ENCODE peak calls at places on chromosomes 16 and 17, in seven cellular contexts. One of them, this sample, is unnamed.

GRCh38 chr16:29911676-29912010 is 11.4 kb downstream of the ASPHD1 start:
- DNase-seq in ovary: no peak
- DNase-seq in keratinocyte: no peak
- DNase-seq in gastrocnemius medialis: no peak
- DNase-seq in cardiac muscle cell: no peak
- DNase-seq in H1: no peak
- DNase-seq in heart right ventricle: no peak
- DNase-seq in this sample: no peak

GRCh38 chr17:81432873-81433451 is 37.7 kb downstream of the BAHCC1 start:
- DNase-seq in heart right ventricle: no peak
- DNase-seq in gastrocnemius medialis: no peak
- DNase-seq in ovary: no peak
- DNase-seq in H1: no peak
- DNase-seq in cardiac muscle cell: no peak
- DNase-seq in keratinocyte: no peak
- DNase-seq in this sample: no peak

GRCh38 chr16:22189473-22190168 is 16.5 kb upstream of the EEF2K start:
- DNase-seq in heart right ventricle: peak; percentile 63
- DNase-seq in cardiac muscle cell: peak; percentile 7
- DNase-seq in gastrocnemius medialis: peak; percentile 53
- DNase-seq in keratinocyte: no peak
- DNase-seq in H1: no peak
- DNase-seq in ovary: peak; percentile 73
- DNase-seq in this sample: peak; percentile 76

GRCh38 chr16:85570735-85571562 is 42.2 kb upstream of the GSE1 start:
- DNase-seq in ovary: no peak
- DNase-seq in gastrocnemius medialis: no peak
- DNase-seq in cardiac muscle cell: no peak
- DNase-seq in keratinocyte: no peak
- DNase-seq in H1: no peak
- DNase-seq in heart right ventricle: peak; percentile 43
- DNase-seq in this sample: no peak

GRCh38 chr17:21511368-21512195 is 135.4 kb downstream of the KCNJ12 start:
- DNase-seq in ovary: peak; percentile 85
- DNase-seq in cardiac muscle cell: peak; percentile 93
- DNase-seq in heart right ventricle: peak; percentile 86
- DNase-seq in gastrocnemius medialis: peak; percentile 71
- DNase-seq in H1: peak; percentile 67
- DNase-seq in keratinocyte: peak; percentile 5
- DNase-seq in this sample: peak; percentile 91

GRCh38 chr17:19569785-19570496 is 36.3 kb downstream of the SLC47A1 start:
- DNase-seq in keratinocyte: no peak
- DNase-seq in ovary: no peak
- DNase-seq in gastrocnemius medialis: peak; percentile 49
- DNase-seq in H1: no peak
- DNase-seq in heart right ventricle: no peak
- DNase-seq in cardiac muscle cell: no peak
- DNase-seq in this sample: no peak

GRCh38 chr17:8865811-8866210 is 1.7 kb downstream of the PIK3R6 start:
- DNase-seq in heart right ventricle: no peak
- DNase-seq in H1: no peak
- DNase-seq in keratinocyte: no peak
- DNase-seq in gastrocnemius medialis: no peak
- DNase-seq in ovary: no peak
- DNase-seq in cardiac muscle cell: no peak
- DNase-seq in this sample: no peak

GRCh38 chr17:76905036-76905435 is 36.8 kb downstream of the MGAT5B start:
- DNase-seq in cardiac muscle cell: no peak
- DNase-seq in heart right ventricle: no peak
- DNase-seq in keratinocyte: no peak
- DNase-seq in gastrocnemius medialis: no peak
- DNase-seq in H1: no peak
- DNase-seq in ovary: no peak
- DNase-seq in this sample: no peak

GRCh38 chr16:55001931-55002330 is 71.3 kb downstream of the IRX5 start:
- DNase-seq in H1: no peak
- DNase-seq in cardiac muscle cell: no peak
- DNase-seq in ovary: no peak
- DNase-seq in gastrocnemius medialis: no peak
- DNase-seq in keratinocyte: no peak
- DNase-seq in heart right ventricle: no peak
- DNase-seq in this sample: no peak

GRCh38 chr16:89476379-89476778 is 14.0 kb downstream of the ANKRD11 start:
- DNase-seq in gastrocnemius medialis: no peak
- DNase-seq in ovary: no peak
- DNase-seq in keratinocyte: no peak
- DNase-seq in cardiac muscle cell: no peak
- DNase-seq in H1: no peak
- DNase-seq in heart right ventricle: no peak
- DNase-seq in this sample: no peak

GRCh38 chr17:28725660-28726395 is at the start of gene TLCD1:
- DNase-seq in H1: no peak
- DNase-seq in gastrocnemius medialis: no peak
- DNase-seq in heart right ventricle: peak; percentile 74
- DNase-seq in keratinocyte: no peak
- DNase-seq in ovary: peak; percentile 68
- DNase-seq in cardiac muscle cell: peak; percentile 85
- DNase-seq in this sample: no peak

GRCh38 chr17:81399481-81400153 is 4.4 kb downstream of the BAHCC1 start:
- DNase-seq in ovary: no peak
- DNase-seq in gastrocnemius medialis: no peak
- DNase-seq in cardiac muscle cell: no peak
- DNase-seq in keratinocyte: no peak
- DNase-seq in heart right ventricle: no peak
- DNase-seq in H1: no peak
- DNase-seq in this sample: no peak

GRCh38 chr17:1730345-1731193 is 6.1 kb downstream of the WDR81 start:
- DNase-seq in gastrocnemius medialis: peak; percentile 96
- DNase-seq in H1: no peak
- DNase-seq in keratinocyte: no peak
- DNase-seq in heart right ventricle: peak; percentile 88
- DNase-seq in ovary: peak; percentile 98
- DNase-seq in cardiac muscle cell: no peak
- DNase-seq in this sample: no peak
- H3K9me3 ChIP-seq in gastrocnemius medialis: no peaks in the 10 kb centered on the region
- H3K9me3 ChIP-seq in H1: no peaks in the 10 kb centered on the region
- H3K9me3 ChIP-seq in keratinocyte: no peaks in the 10 kb centered on the region
- H3K9me3 ChIP-seq in heart right ventricle: no peaks in the 10 kb centered on the region
- H3K9me3 ChIP-seq in ovary: no peaks in the 10 kb centered on the region
- H3K9me3 ChIP-seq in cardiac muscle cell: no peaks in the 10 kb centered on the region
- H3K9me3 ChIP-seq in this sample: no peaks in the 10 kb centered on the region

GRCh38 chr17:44907696-44908470 is 7.4 kb downstream of the GFAP start:
- DNase-seq in H1: no peak
- DNase-seq in ovary: no peak
- DNase-seq in cardiac muscle cell: no peak
- DNase-seq in keratinocyte: no peak
- DNase-seq in heart right ventricle: no peak
- DNase-seq in gastrocnemius medialis: no peak
- DNase-seq in this sample: no peak

GRCh38 chr17:44905006-44906000 is 6.1 kb upstream of the EFTUD2 start:
- DNase-seq in gastrocnemius medialis: no peak
- DNase-seq in cardiac muscle cell: no peak
- DNase-seq in ovary: peak; percentile 7
- DNase-seq in keratinocyte: no peak
- DNase-seq in H1: no peak
- DNase-seq in heart right ventricle: no peak
- DNase-seq in this sample: no peak

GRCh38 chr17:44904001-44904984 is 5.0 kb upstream of the EFTUD2 start:
- DNase-seq in gastrocnemius medialis: no peak
- DNase-seq in keratinocyte: no peak
- DNase-seq in ovary: peak; percentile 18
- DNase-seq in heart right ventricle: no peak
- DNase-seq in cardiac muscle cell: no peak
- DNase-seq in H1: no peak
- DNase-seq in this sample: no peak

GRCh38 chr17:44906987-44907681 is 7.9 kb upstream of the EFTUD2 start:
- DNase-seq in heart right ventricle: no peak
- DNase-seq in gastrocnemius medialis: no peak
- DNase-seq in cardiac muscle cell: no peak
- DNase-seq in ovary: no peak
- DNase-seq in keratinocyte: no peak
- DNase-seq in H1: no peak
- DNase-seq in this sample: no peak

DNA sequence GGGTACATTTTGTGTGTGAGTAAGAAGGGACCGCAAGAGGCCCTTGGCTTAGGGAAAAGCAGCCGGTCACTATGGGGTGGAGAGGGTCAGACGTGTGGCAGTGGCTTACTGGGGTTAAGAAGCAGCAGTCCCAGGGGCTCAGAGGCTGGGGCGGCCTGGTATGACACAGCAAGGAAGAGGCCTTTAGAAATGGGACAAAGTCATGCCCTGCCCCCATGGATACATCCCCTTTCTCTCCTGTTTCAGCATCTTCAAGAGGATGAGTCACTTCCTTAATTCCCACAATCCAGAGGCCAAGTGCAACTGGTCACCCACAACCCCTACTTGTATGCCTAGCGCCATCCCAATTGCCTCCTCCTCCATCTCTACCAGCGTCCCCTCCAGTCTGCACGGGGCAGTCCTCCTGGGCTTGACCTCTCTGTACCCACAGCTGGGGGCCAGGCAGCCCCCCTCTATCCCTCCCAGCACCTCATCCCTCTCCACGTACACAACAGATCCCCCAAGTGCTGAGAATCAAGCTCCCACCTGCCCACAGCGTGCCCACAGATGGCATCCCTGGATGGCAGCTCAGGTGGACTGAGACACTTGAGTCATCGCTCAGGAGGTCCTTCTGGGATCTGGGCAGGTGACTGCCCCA is 6.9 kb upstream of the EFTUD2 start:
- DNase-seq in H1: no peak
- DNase-seq in heart right ventricle: no peak
- DNase-seq in ovary: no peak
- DNase-seq in gastrocnemius medialis: no peak
- DNase-seq in cardiac muscle cell: no peak
- DNase-seq in keratinocyte: peak; percentile 76
- DNase-seq in this sample: no peak
- H3K9me3 ChIP-seq in H1: no peaks in the 10 kb centered on the region
- H3K9me3 ChIP-seq in heart right ventricle: no peaks in the 10 kb centered on the region
- H3K9me3 ChIP-seq in ovary: no peaks in the 10 kb centered on the region
- H3K9me3 ChIP-seq in gastrocnemius medialis: no peaks in the 10 kb centered on the region
- H3K9me3 ChIP-seq in cardiac muscle cell: no peaks in the 10 kb centered on the region
- H3K9me3 ChIP-seq in keratinocyte: no peaks in the 10 kb centered on the region
- H3K9me3 ChIP-seq in this sample: no peaks in the 10 kb centered on the region

GRCh38 chr17:67655478-67656148 is 62.1 kb upstream of the NOL11 start:
- DNase-seq in keratinocyte: no peak
- DNase-seq in H1: no peak
- DNase-seq in cardiac muscle cell: no peak
- DNase-seq in heart right ventricle: no peak
- DNase-seq in ovary: no peak
- DNase-seq in gastrocnemius medialis: no peak
- DNase-seq in this sample: no peak

GRCh38 chr17:67658265-67658664 is 59.5 kb upstream of the NOL11 start:
- DNase-seq in ovary: no peak
- DNase-seq in keratinocyte: no peak
- DNase-seq in H1: no peak
- DNase-seq in gastrocnemius medialis: no peak
- DNase-seq in heart right ventricle: no peak
- DNase-seq in cardiac muscle cell: no peak
- DNase-seq in this sample: no peak

GRCh38 chr17:67656494-67657203 is 61.1 kb upstream of the NOL11 start:
- DNase-seq in heart right ventricle: no peak
- DNase-seq in cardiac muscle cell: no peak
- DNase-seq in keratinocyte: no peak
- DNase-seq in ovary: no peak
- DNase-seq in H1: no peak
- DNase-seq in gastrocnemius medialis: no peak
- DNase-seq in this sample: no peak

GRCh38 chr17:67657596-67657995 is 60.1 kb upstream of the NOL11 start:
- DNase-seq in gastrocnemius medialis: no peak
- DNase-seq in keratinocyte: no peak
- DNase-seq in H1: no peak
- DNase-seq in heart right ventricle: no peak
- DNase-seq in ovary: no peak
- DNase-seq in cardiac muscle cell: no peak
- DNase-seq in this sample: no peak

GRCh38 chr17:67659028-67659427 is 58.7 kb upstream of the NOL11 start:
- DNase-seq in ovary: no peak
- DNase-seq in keratinocyte: no peak
- DNase-seq in heart right ventricle: no peak
- DNase-seq in gastrocnemius medialis: no peak
- DNase-seq in cardiac muscle cell: no peak
- DNase-seq in H1: no peak
- DNase-seq in this sample: no peak
- H3K9me3 ChIP-seq in ovary: no peaks in the 10 kb centered on the region
- H3K9me3 ChIP-seq in keratinocyte: no peaks in the 10 kb centered on the region
- H3K9me3 ChIP-seq in heart right ventricle: no peaks in the 10 kb centered on the region
- H3K9me3 ChIP-seq in gastrocnemius medialis: no peaks in the 10 kb centered on the region
- H3K9me3 ChIP-seq in cardiac muscle cell: no peaks in the 10 kb centered on the region
- H3K9me3 ChIP-seq in H1: no peaks in the 10 kb centered on the region
- H3K9me3 ChIP-seq in this sample: no peaks in the 10 kb centered on the region

GRCh38 chr16:46482895-46483294 is 138.3 kb downstream of the SHCBP1 start:
- DNase-seq in keratinocyte: no peak
- DNase-seq in ovary: no peak
- DNase-seq in gastrocnemius medialis: no peak
- DNase-seq in H1: no peak
- DNase-seq in cardiac muscle cell: no peak
- DNase-seq in heart right ventricle: no peak
- DNase-seq in this sample: no peak
- H3K9me3 ChIP-seq in keratinocyte: no peaks in the 10 kb centered on the region
- H3K9me3 ChIP-seq in ovary: no peaks in the 10 kb centered on the region
- H3K9me3 ChIP-seq in gastrocnemius medialis: peaks cover 3% of the 10 kb centered on the region
- H3K9me3 ChIP-seq in H1: peaks cover 47% of the 10 kb centered on the region
- H3K9me3 ChIP-seq in cardiac muscle cell: no peaks in the 10 kb centered on the region
- H3K9me3 ChIP-seq in heart right ventricle: no peaks in the 10 kb centered on the region
- H3K9me3 ChIP-seq in this sample: no peaks in the 10 kb centered on the region

DNA sequence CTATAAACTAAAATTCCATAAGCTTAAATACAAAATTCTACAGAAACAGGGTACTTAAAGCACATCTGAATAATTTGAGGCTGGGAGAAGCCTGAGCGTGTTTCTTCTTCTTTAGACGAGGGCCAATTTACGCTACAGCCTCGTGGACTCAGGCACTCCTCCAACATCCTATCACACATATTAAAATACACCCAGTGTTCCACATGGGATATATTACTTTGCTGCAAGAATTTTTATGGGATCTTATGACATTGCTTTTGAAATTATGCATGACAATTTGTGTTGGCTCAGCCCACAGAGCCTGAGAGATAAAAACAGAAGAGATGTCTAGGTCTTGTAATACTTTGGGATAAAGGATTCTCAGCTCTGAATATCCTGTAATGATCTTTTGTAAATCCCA is 3.5 kb upstream of the TANGO6 start:
- DNase-seq in ovary: no peak
- DNase-seq in heart right ventricle: no peak
- DNase-seq in keratinocyte: no peak
- DNase-seq in H1: no peak
- DNase-seq in gastrocnemius medialis: no peak
- DNase-seq in cardiac muscle cell: no peak
- DNase-seq in this sample: no peak
- H3K9me3 ChIP-seq in ovary: no peaks in the 10 kb centered on the region
- H3K9me3 ChIP-seq in heart right ventricle: no peaks in the 10 kb centered on the region
- H3K9me3 ChIP-seq in keratinocyte: no peaks in the 10 kb centered on the region
- H3K9me3 ChIP-seq in H1: no peaks in the 10 kb centered on the region
- H3K9me3 ChIP-seq in gastrocnemius medialis: no peaks in the 10 kb centered on the region
- H3K9me3 ChIP-seq in cardiac muscle cell: no peaks in the 10 kb centered on the region
- H3K9me3 ChIP-seq in this sample: no peaks in the 10 kb centered on the region

This sample was measured in ascending aorta.